ENCODE peak calls at places on chromosome 13, in four cellular contexts. B is SW 1271, L is AG09319, V is heart left ventricle. I is an unnamed sample.

GRCh38 chr13:27158335-27158734 is 13.3 kb downstream of the USP12 start:
- DNase-seq in B (no peak), L (no peak), V (no peak), I (no peak)

GRCh38 chr13:63249411-63249810 is 1833.8 kb upstream of the PCDH20 start:
- DNase-seq in V (no peak), L (no peak), B (no peak), I (no peak)

GRCh38 chr13:106916329-106916728 is 348.4 kb upstream of the ARGLU1 start:
- DNase-seq in V (no peak), L (no peak), B (no peak), I (no peak)

GRCh38 chr13:103730407-103730806 is 664.2 kb upstream of the SLC10A2 start:
- DNase-seq in L (no peak), B (no peak), V (peak), I (no peak)

GRCh38 chr13:91247768-91248167 is 99.7 kb upstream of the MIR17HG start:
- DNase-seq in B (no peak), V (no peak), L (no peak), I (no peak)

GRCh38 chr13:50735071-50735470 is 108.4 kb downstream of the DLEU7 start:
- DNase-seq in L (no peak), V (no peak), B (no peak), I (no peak)

GRCh38 chr13:113861433-113862030 is 2.3 kb downstream of the GAS6 start:
- DNase-seq in L (no peak), V (no peak), B (no peak), I (no peak)

GRCh38 chr13:47039106-47039505 is 142.3 kb upstream of the HTR2A start:
- DNase-seq in V (no peak), L (peak), B (no peak), I (no peak)

GRCh38 chr13:47638627-47639026 is 362.4 kb downstream of the SUCLA2 start:
- DNase-seq in L (no peak), B (no peak), V (no peak), I (no peak)

GRCh38 chr13:39607876-39608275 is 4.9 kb upstream of the LHFPL6 start:
- DNase-seq in V (no peak), L (no peak), B (no peak), I (no peak)

GRCh38 chr13:114259974-114260373 is 21.4 kb upstream of the UPF3A start:
- DNase-seq in L (no peak), B (no peak), V (no peak), I (no peak)

GRCh38 chr13:29925457-29925856 is 75.0 kb upstream of the UBL3 start:
- DNase-seq in V (peak), B (no peak), L (peak), I (no peak)

GRCh38 chr13:73757471-73758233 is 376.6 kb downstream of the KLF12 start:
- DNase-seq in L (no peak), B (no peak), V (no peak), I (no peak)

GRCh38 chr13:99314640-99315176 is 7.5 kb upstream of the GPR183 start:
- DNase-seq in V (no peak), L (no peak), B (no peak), I (peak)

GRCh38 chr13:20295956-20296355 is 63.8 kb upstream of the GJB6 start:
- DNase-seq in V (no peak), L (no peak), B (no peak), I (no peak)

GRCh38 chr13:52061587-52061986 is 37.1 kb downstream of the UTP14C start:
- DNase-seq in V (peak), L (no peak), B (no peak), I (no peak)

GRCh38 chr13:29523199-29523931 is 72.1 kb downstream of the SLC7A1 start:
- DNase-seq in B (no peak), L (no peak), V (peak), I (no peak)

GRCh38 chr13:26440111-26440510 is 117.4 kb upstream of the WASF3 start:
- DNase-seq in L (no peak), B (no peak), V (no peak), I (no peak)

GRCh38 chr13:46386996-46387851 is at the start of gene RUBCNL:
- DNase-seq in L (no peak), B (no peak), V (peak), I (no peak)

GRCh38 chr13:102291587-102292218 is 110.1 kb downstream of the FGF14 start:
- DNase-seq in V (no peak), L (no peak), B (no peak), I (no peak)

GRCh38 chr13:51331354-51331861 is 8.1 kb upstream of the SERPINE3 start:
- DNase-seq in B (no peak), L (no peak), V (no peak), I (no peak)

GRCh38 chr13:44440046-44440608 is 66.5 kb downstream of the SERP2 start:
- DNase-seq in V (no peak), L (no peak), B (no peak), I (no peak)

GRCh38 chr13:109154546-109154945 is 525.1 kb downstream of the MYO16 start:
- DNase-seq in L (no peak), B (no peak), V (no peak), I (no peak)

GRCh38 chr13:42497798-42498197 is 76.2 kb upstream of the TNFSF11 start:
- DNase-seq in B (no peak), V (no peak), L (no peak), I (no peak)

GRCh38 chr13:98214707-98215106 is 37.6 kb upstream of the RNF113B start:
- DNase-seq in B (no peak), V (no peak), L (no peak), I (no peak)

GRCh38 chr13:113846639-113847318 is 17.1 kb downstream of the GAS6 start:
- DNase-seq in L (no peak), V (no peak), B (no peak), I (peak)

GRCh38 chr13:66087149-66087780 is 1142.9 kb downstream of the PCDH9 start:
- DNase-seq in V (no peak), L (no peak), B (no peak), I (no peak)

GRCh38 chr13:27868639-27869435 is 51.0 kb upstream of the PDX1 start:
- DNase-seq in V (no peak), B (no peak), L (no peak), I (no peak)

GRCh38 chr13:59492030-59492636 is 671.6 kb downstream of the DIAPH3 start:
- DNase-seq in V (no peak), L (no peak), B (no peak), I (no peak)

GRCh38 chr13:114148521-114148855 is 16.1 kb upstream of the RASA3 start:
- DNase-seq in V (peak), L (no peak), B (no peak), I (peak)

GRCh38 chr13:34145061-34145460 is 327.1 kb downstream of the RFC3 start:
- DNase-seq in L (no peak), B (no peak), V (no peak), I (no peak)

GRCh38 chr13:108963846-108964600 is 334.6 kb downstream of the MYO16 start:
- DNase-seq in B (no peak), V (no peak), L (no peak), I (no peak)

GRCh38 chr13:85771856-85772255 is 27.4 kb downstream of the SLITRK6 start:
- DNase-seq in L (no peak), B (no peak), V (no peak), I (no peak)

GRCh38 chr13:95834134-95834765 is 157.3 kb downstream of the DNAJC3 start:
- DNase-seq in V (peak), L (peak), B (no peak), I (peak)

GRCh38 chr13:102877285-102877684 is 31.5 kb downstream of the ERCC5 start:
- DNase-seq in L (no peak), B (no peak), V (peak), I (no peak)

I was measured in activated gamma-delta T cell treated with anti-CD3 and anti-CD28 coated beads, Interleukin-2, amount 50 U/mL, for 16 hours.